ENCODE peak calls at places on chromosomes 6 and 20, in four cellular contexts. One of them, this sample, is unnamed.

GRCh38 chr6:42460892-42461291 is 9.2 kb upstream of the TRERF1 start:
- DNase-seq in B cell: no peak
- DNase-seq in omental fat pad: no peak
- DNase-seq in HFF-Myc: no peak
- DNase-seq in this sample: no peak

GRCh38 chr6:41428402-41428994 is 93.1 kb downstream of the NCR2 start:
- DNase-seq in HFF-Myc: no peak
- DNase-seq in B cell: peak
- DNase-seq in omental fat pad: no peak
- DNase-seq in this sample: no peak

GRCh38 chr20:4898282-4898681 is 103.0 kb downstream of the SLC23A2 start:
- DNase-seq in B cell: no peak
- DNase-seq in omental fat pad: no peak
- DNase-seq in HFF-Myc: peak
- DNase-seq in this sample: no peak

GRCh38 chr6:26205625-26206574 is 118.7 kb downstream of the HFE start:
- DNase-seq in HFF-Myc: no peak
- DNase-seq in B cell: peak
- DNase-seq in omental fat pad: no peak
- DNase-seq in this sample: no peak

GRCh38 chr20:20860078-20860806 is 147.8 kb upstream of the RALGAPA2 start:
- DNase-seq in omental fat pad: peak
- DNase-seq in B cell: peak
- DNase-seq in HFF-Myc: peak
- DNase-seq in this sample: peak

GRCh38 chr6:142011156-142011555 is 121.6 kb upstream of the GJE1 start:
- DNase-seq in HFF-Myc: no peak
- DNase-seq in B cell: no peak
- DNase-seq in omental fat pad: no peak
- DNase-seq in this sample: no peak

GRCh38 chr6:101391772-101392560 is 1.5 kb upstream of the GRIK2 start:
- DNase-seq in B cell: no peak
- DNase-seq in HFF-Myc: no peak
- DNase-seq in omental fat pad: no peak
- DNase-seq in this sample: no peak

GRCh38 chr20:38260025-38260377 is 534 bp downstream of the KIAA1755 start:
- DNase-seq in omental fat pad: no peak
- DNase-seq in HFF-Myc: no peak
- DNase-seq in B cell: no peak
- DNase-seq in this sample: no peak

GRCh38 chr20:57209413-57209812 is 57.0 kb downstream of the BMP7 start:
- DNase-seq in HFF-Myc: no peak
- DNase-seq in B cell: no peak
- DNase-seq in omental fat pad: no peak
- DNase-seq in this sample: no peak

GRCh38 chr6:15308445-15309213 is 62.8 kb downstream of the JARID2 start:
- DNase-seq in B cell: no peak
- DNase-seq in HFF-Myc: no peak
- DNase-seq in omental fat pad: no peak
- DNase-seq in this sample: no peak

GRCh38 chr6:132052096-132052495 is 100.9 kb upstream of the CCN2 start:
- DNase-seq in omental fat pad: no peak
- DNase-seq in B cell: no peak
- DNase-seq in HFF-Myc: no peak
- DNase-seq in this sample: no peak

GRCh38 chr6:142406131-142406530 is 104.3 kb downstream of the ADGRG6 start:
- DNase-seq in HFF-Myc: no peak
- DNase-seq in omental fat pad: no peak
- DNase-seq in B cell: no peak
- DNase-seq in this sample: no peak

GRCh38 chr6:108800510-108800909 is 47.7 kb upstream of the ARMC2 start:
- DNase-seq in B cell: no peak
- DNase-seq in omental fat pad: no peak
- DNase-seq in HFF-Myc: no peak
- DNase-seq in this sample: no peak

GRCh38 chr6:148969679-148970078 is 222.8 kb downstream of the UST start:
- DNase-seq in omental fat pad: no peak
- DNase-seq in HFF-Myc: no peak
- DNase-seq in B cell: no peak
- DNase-seq in this sample: no peak

GRCh38 chr6:79544299-79544927 is 7.2 kb upstream of the LCA5 start:
- DNase-seq in B cell: no peak
- DNase-seq in HFF-Myc: no peak
- DNase-seq in omental fat pad: no peak
- DNase-seq in this sample: no peak

GRCh38 chr20:57043091-57043490 is 223.3 kb downstream of the BMP7 start:
- DNase-seq in HFF-Myc: no peak
- DNase-seq in omental fat pad: no peak
- DNase-seq in B cell: no peak
- DNase-seq in this sample: no peak

GRCh38 chr6:32947552-32948465 is 5.1 kb downstream of the HLA-DMA start:
- DNase-seq in B cell: peak
- DNase-seq in HFF-Myc: no peak
- DNase-seq in omental fat pad: no peak
- DNase-seq in this sample: no peak

GRCh38 chr6:133854633-133855598 is 34.0 kb upstream of the TCF21 start:
- DNase-seq in B cell: no peak
- DNase-seq in HFF-Myc: no peak
- DNase-seq in omental fat pad: no peak
- DNase-seq in this sample: no peak

GRCh38 chr6:70312165-70312564 is 9.3 kb upstream of the COL9A1 start:
- DNase-seq in omental fat pad: no peak
- DNase-seq in HFF-Myc: peak
- DNase-seq in B cell: no peak
- DNase-seq in this sample: no peak

GRCh38 chr6:109260701-109261100 is 121.6 kb downstream of the CD164 start:
- DNase-seq in omental fat pad: no peak
- DNase-seq in B cell: no peak
- DNase-seq in HFF-Myc: no peak
- DNase-seq in this sample: no peak

GRCh38 chr20:17993546-17993945 is 24.7 kb downstream of the MGME1 start:
- DNase-seq in B cell: no peak
- DNase-seq in omental fat pad: no peak
- DNase-seq in HFF-Myc: no peak
- DNase-seq in this sample: no peak

GRCh38 chr20:10924628-10925266 is 250.9 kb upstream of the JAG1 start:
- DNase-seq in omental fat pad: no peak
- DNase-seq in B cell: no peak
- DNase-seq in HFF-Myc: no peak
- DNase-seq in this sample: no peak

GRCh38 chr6:166466178-166467122 is 83.7 kb upstream of the MPC1 start:
- DNase-seq in B cell: no peak
- DNase-seq in HFF-Myc: peak
- DNase-seq in omental fat pad: no peak
- DNase-seq in this sample: peak
- TF ChIP-seq CTCF in B cell: no peak
- TF ChIP-seq CTCF in HFF-Myc: no peak
- TF ChIP-seq CTCF in omental fat pad: no peak
- TF ChIP-seq CTCF in this sample: no peak

GRCh38 chr6:11473008-11473740 is 64.4 kb upstream of the TMEM170B start:
- DNase-seq in HFF-Myc: no peak
- DNase-seq in B cell: no peak
- DNase-seq in omental fat pad: no peak
- DNase-seq in this sample: no peak

GRCh38 chr6:11471261-11471660 is 66.3 kb upstream of the TMEM170B start:
- DNase-seq in B cell: no peak
- DNase-seq in omental fat pad: no peak
- DNase-seq in HFF-Myc: no peak
- DNase-seq in this sample: no peak

GRCh38 chr6:11469684-11470083 is 67.9 kb upstream of the TMEM170B start:
- DNase-seq in HFF-Myc: no peak
- DNase-seq in B cell: no peak
- DNase-seq in omental fat pad: no peak
- DNase-seq in this sample: no peak

GRCh38 chr6:11479296-11479695 is 58.3 kb upstream of the TMEM170B start:
- DNase-seq in B cell: no peak
- DNase-seq in HFF-Myc: no peak
- DNase-seq in omental fat pad: no peak
- DNase-seq in this sample: no peak

DNA sequence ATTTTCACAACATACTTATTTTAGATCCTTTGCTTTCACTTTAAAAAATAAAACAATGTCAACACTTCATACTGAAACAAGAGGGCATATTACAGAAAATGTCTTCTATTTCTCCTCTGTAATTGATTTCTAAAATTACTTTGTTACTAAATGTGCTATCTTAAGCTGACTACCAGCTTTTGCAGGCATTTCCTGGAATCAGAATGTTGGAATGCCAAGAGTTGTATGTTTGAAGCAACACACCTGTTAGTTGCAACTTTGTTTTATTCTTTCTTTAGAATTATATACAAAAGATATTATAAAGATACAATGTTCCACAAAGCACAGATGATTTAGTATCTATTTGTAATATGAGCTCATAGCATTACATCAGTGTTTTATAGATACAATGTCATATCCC is 62.5 kb upstream of the TMEM170B start:
- DNase-seq in omental fat pad: no peak
- DNase-seq in HFF-Myc: no peak
- DNase-seq in B cell: no peak
- DNase-seq in this sample: no peak
- TF ChIP-seq CTCF in omental fat pad: no peak
- TF ChIP-seq CTCF in HFF-Myc: no peak
- TF ChIP-seq CTCF in B cell: no peak
- TF ChIP-seq CTCF in this sample: no peak

DNA sequence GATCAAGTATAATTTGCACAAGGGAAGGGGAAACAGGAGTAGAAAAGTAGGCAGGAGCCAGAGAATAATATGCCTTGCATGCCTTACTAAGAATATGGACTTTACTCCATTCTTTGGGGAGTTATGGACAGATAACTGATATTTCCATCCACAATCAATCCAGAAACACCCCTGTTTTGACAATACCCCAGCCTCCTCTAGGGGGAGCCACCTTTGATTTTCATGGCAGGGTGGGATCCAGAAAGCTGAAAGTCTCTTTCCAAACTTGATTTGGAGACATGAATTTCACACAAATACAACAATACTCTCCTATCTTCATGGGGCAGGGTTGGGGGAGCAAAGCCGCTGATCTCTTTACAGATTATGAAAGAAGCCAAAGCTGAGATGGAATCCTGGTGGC is 404.1 kb downstream of the FOXA2 start:
- DNase-seq in omental fat pad: no peak
- DNase-seq in B cell: no peak
- DNase-seq in HFF-Myc: no peak
- DNase-seq in this sample: no peak
- TF ChIP-seq CTCF in omental fat pad: no peak
- TF ChIP-seq CTCF in B cell: no peak
- TF ChIP-seq CTCF in HFF-Myc: no peak
- TF ChIP-seq CTCF in this sample: no peak

DNA sequence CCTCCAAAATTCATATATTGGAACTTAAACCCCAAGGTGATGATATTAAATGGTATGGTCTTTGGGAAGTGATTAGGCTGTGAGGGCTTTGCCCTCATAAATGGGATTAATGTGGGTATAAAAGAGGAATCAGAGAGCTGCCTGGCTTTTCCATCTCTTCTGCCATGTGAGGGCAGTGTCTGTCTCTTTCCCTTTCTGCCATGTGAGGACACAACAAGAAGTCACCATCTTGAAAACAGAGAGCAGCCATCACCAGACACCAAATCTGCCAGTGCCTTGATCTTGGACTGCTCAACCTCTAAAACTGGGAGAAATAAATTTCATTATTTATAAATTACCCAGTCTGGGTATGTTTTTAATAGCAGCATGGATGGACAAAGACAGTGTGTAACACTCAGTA is 263.0 kb downstream of the PAX1 start:
- DNase-seq in omental fat pad: no peak
- DNase-seq in HFF-Myc: no peak
- DNase-seq in B cell: no peak
- DNase-seq in this sample: no peak
- TF ChIP-seq CTCF in omental fat pad: no peak
- TF ChIP-seq CTCF in HFF-Myc: no peak
- TF ChIP-seq CTCF in B cell: no peak
- TF ChIP-seq CTCF in this sample: no peak

DNA sequence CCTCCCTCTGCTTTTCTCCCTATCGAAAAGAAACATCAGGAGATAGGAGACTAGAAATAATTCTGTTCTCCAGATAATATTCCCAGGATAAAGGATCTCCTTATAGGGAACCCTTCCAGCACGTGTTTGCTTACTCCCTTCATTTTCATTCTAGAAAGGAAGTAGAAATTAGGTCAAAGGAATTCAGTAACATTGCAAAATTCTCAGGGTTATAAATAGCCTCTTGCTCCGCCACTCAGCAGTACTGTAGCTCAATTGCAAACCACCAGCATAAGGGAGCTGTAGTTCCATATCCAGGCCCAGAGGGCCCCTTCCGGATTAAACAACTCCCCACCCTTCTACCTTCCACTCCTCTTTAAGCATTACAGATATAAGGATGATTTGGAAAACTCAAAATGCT is 6.2 kb downstream of the ELMO2 start:
- DNase-seq in omental fat pad: no peak
- DNase-seq in HFF-Myc: peak
- DNase-seq in B cell: no peak
- DNase-seq in this sample: no peak
- TF ChIP-seq CTCF in omental fat pad: no peak
- TF ChIP-seq CTCF in HFF-Myc: no peak
- TF ChIP-seq CTCF in B cell: no peak
- TF ChIP-seq CTCF in this sample: no peak

DNA sequence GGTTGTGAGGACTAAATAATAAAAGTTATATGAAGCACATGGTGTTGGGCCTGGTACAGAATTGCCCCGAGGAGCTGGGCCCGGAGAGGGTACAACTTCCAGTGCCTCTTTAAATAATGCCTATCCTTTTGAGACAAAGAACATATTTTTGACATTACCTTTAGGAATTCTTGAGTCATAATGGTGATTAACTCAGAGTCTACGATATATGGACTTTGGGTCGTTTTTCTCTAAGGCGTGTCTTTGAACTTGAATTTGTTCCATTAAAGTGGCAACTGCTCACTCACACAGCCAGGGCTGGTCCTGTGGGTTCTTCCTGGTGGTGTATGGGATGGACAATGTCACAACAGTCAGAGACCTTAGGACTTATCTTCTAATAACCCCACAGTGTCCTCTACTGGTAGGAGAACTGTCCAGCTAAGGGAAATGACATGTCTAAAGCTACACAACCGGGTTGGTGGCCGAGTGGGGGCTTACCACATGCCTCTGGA is 106.5 kb downstream of the CDC5L start:
- DNase-seq in HFF-Myc: no peak
- DNase-seq in omental fat pad: no peak
- DNase-seq in B cell: no peak
- DNase-seq in this sample: no peak
- TF ChIP-seq CTCF in HFF-Myc: no peak
- TF ChIP-seq CTCF in omental fat pad: no peak
- TF ChIP-seq CTCF in B cell: no peak
- TF ChIP-seq CTCF in this sample: no peak

This sample was measured in CD14-positive monocyte.